ENCODE peak calls at places on chromosomes 11 and 22, in seven cellular contexts. I, J, A, X, B, S and V are unnamed samples.

GRCh38 chr11:59185412-59185811 is 13.5 kb downstream of the DTX4 start:
- DNase-seq in I (no peak), J (peak; percentile 51), A (no peak), X (no peak), B (no peak), S (no peak), V (no peak)

GRCh38 chr11:9808943-9809342 is 145.1 kb downstream of the SWAP70 start:
- DNase-seq in I (no peak), J (peak; percentile 38), A (no peak), X (no peak), B (no peak), S (no peak), V (no peak)

GRCh38 chr11:130249371-130249770 is 65.3 kb downstream of the ZBTB44 start:
- DNase-seq in I (no peak), J (no peak), A (no peak), X (no peak), B (no peak), S (no peak), V (no peak)

GRCh38 chr11:66035653-66036333 is 9.5 kb upstream of the CATSPER1 start:
- DNase-seq in I (no peak), J (no peak), A (no peak), X (no peak), B (no peak), S (no peak), V (no peak)

GRCh38 chr11:72599325-72600117 is 74.7 kb downstream of the PDE2A start:
- DNase-seq in I (no peak), J (no peak), A (no peak), X (no peak), B (no peak), S (no peak), V (no peak)

GRCh38 chr22:37433786-37434185 is 6.5 kb upstream of the ELFN2 start:
- DNase-seq in I (no peak), J (no peak), A (no peak), X (no peak), B (no peak), S (no peak), V (no peak)

GRCh38 chr22:19109198-19110063 is 12.8 kb downstream of the DGCR2 start:
- DNase-seq in I (peak; percentile 64), J (peak; percentile 85), A (peak; percentile 72), X (no peak), B (no peak), S (peak; percentile 92), V (peak; percentile 92)

GRCh38 chr11:1888811-1889526 is 2.7 kb downstream of the PRR33 start:
- DNase-seq in I (no peak), J (no peak), A (no peak), X (no peak), B (no peak), S (no peak), V (no peak)

GRCh38 chr11:115201121-115201792 is 303.0 kb downstream of the CADM1 start:
- DNase-seq in I (peak; percentile 89), J (no peak), A (no peak), X (no peak), B (peak; percentile 35), S (peak; percentile 7), V (no peak)

GRCh38 chr11:18540207-18541009 is 13.7 kb upstream of the TSG101 start:
- DNase-seq in I (peak; percentile 25), J (peak; percentile 40), A (no peak), X (peak; percentile 27), B (no peak), S (peak; percentile 46), V (peak; percentile 44)

GRCh38 chr11:3838504-3838903 is 2.3 kb downstream of the RHOG start:
- DNase-seq in I (no peak), J (no peak), A (no peak), X (no peak), B (no peak), S (no peak), V (no peak)

GRCh38 chr22:48245119-48245485 is 1482.7 kb downstream of the TBC1D22A start:
- DNase-seq in I (no peak), J (no peak), A (no peak), X (no peak), B (no peak), S (no peak), V (no peak)

GRCh38 chr22:30635273-30636225 is at the start of gene SLC35E4:
- DNase-seq in I (peak; percentile 86), J (peak; percentile 95), A (peak; percentile 93), X (peak; percentile 93), B (peak; percentile 61), S (peak; percentile 68), V (peak; percentile 94)

GRCh38 chr22:29226246-29226981 is 20.7 kb downstream of the EMID1 start:
- DNase-seq in I (no peak), J (no peak), A (no peak), X (no peak), B (no peak), S (no peak), V (no peak)

GRCh38 chr11:73538381-73538872 is 59.5 kb downstream of the FAM168A start:
- DNase-seq in I (no peak), J (peak; percentile 39), A (no peak), X (no peak), B (no peak), S (no peak), V (no peak)

GRCh38 chr22:37549704-37550059 is 10.6 kb upstream of the CDC42EP1 start:
- DNase-seq in I (peak; percentile 50), J (peak; percentile 88), A (peak; percentile 33), X (peak; percentile 37), B (no peak), S (no peak), V (no peak)

GRCh38 chr11:113131036-113131775 is 170.0 kb downstream of the NCAM1 start:
- DNase-seq in I (no peak), J (no peak), A (no peak), X (no peak), B (no peak), S (no peak), V (no peak)

GRCh38 chr11:627273-627585 is 248 bp upstream of the SCT start:
- DNase-seq in I (no peak), J (no peak), A (no peak), X (no peak), B (no peak), S (no peak), V (no peak)

GRCh38 chr11:626475-627272 is at the start of gene SCT:
- DNase-seq in I (no peak), J (no peak), A (no peak), X (no peak), B (no peak), S (no peak), V (no peak)

GRCh38 chr11:628056-628455 is 1.1 kb upstream of the SCT start:
- DNase-seq in I (no peak), J (no peak), A (no peak), X (no peak), B (no peak), S (no peak), V (no peak)

GRCh38 chr11:630871-631270 is 3.9 kb upstream of the SCT start:
- DNase-seq in I (no peak), J (no peak), A (no peak), X (no peak), B (no peak), S (no peak), V (no peak)

GRCh38 chr11:629237-629583 is 2.2 kb upstream of the SCT start:
- DNase-seq in I (no peak), J (no peak), A (no peak), X (peak; percentile 77), B (no peak), S (no peak), V (no peak)
- TF ChIP-seq CTCF in I (no peak), J (no peak), A (no peak), X (no peak), B (no peak), S (no peak), V (no peak)

DNA sequence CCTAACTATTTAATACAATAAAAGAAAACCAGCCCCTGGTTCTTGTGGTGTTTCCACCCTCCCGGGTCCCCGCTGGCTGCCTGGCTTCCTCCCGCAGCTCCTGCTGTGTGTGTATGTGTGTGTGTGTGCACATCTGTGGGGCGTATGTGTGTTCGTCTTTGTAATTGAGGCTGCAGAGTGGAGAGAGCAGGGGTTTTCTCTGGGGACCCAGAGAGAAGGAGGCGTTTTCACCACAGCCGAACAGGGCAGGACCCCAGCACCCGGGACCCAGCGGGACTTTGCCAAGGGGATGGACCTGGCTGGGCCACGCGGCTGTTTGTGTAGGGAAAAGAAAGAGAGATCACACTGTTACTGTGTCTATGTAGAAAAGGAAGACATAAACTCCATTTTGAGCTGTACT is 42.7 kb downstream of the IGLL1 start:
- DNase-seq in I (no peak), J (no peak), A (no peak), X (no peak), B (no peak), S (no peak), V (no peak)
- H3K4me3 ChIP-seq in I (no peak overlapping the region), J (no peak overlapping the region), A (no peak overlapping the region), X (no peak overlapping the region), B (no peak overlapping the region), S (no peak overlapping the region), V (no peak overlapping the region)

GRCh38 chr22:17832665-17833064 is 58.4 kb upstream of the BID start:
- DNase-seq in I (no peak), J (no peak), A (no peak), X (no peak), B (no peak), S (no peak), V (no peak)

GRCh38 chr22:17841836-17842235 is 67.6 kb upstream of the BID start:
- DNase-seq in I (no peak), J (no peak), A (no peak), X (no peak), B (no peak), S (no peak), V (no peak)

GRCh38 chr22:17838180-17838865 is 64.1 kb upstream of the BID start:
- DNase-seq in I (no peak), J (no peak), A (no peak), X (no peak), B (no peak), S (no peak), V (peak; percentile 15)

GRCh38 chr22:17835256-17835655 is 61.0 kb upstream of the BID start:
- DNase-seq in I (no peak), J (no peak), A (no peak), X (no peak), B (no peak), S (no peak), V (no peak)

DNA sequence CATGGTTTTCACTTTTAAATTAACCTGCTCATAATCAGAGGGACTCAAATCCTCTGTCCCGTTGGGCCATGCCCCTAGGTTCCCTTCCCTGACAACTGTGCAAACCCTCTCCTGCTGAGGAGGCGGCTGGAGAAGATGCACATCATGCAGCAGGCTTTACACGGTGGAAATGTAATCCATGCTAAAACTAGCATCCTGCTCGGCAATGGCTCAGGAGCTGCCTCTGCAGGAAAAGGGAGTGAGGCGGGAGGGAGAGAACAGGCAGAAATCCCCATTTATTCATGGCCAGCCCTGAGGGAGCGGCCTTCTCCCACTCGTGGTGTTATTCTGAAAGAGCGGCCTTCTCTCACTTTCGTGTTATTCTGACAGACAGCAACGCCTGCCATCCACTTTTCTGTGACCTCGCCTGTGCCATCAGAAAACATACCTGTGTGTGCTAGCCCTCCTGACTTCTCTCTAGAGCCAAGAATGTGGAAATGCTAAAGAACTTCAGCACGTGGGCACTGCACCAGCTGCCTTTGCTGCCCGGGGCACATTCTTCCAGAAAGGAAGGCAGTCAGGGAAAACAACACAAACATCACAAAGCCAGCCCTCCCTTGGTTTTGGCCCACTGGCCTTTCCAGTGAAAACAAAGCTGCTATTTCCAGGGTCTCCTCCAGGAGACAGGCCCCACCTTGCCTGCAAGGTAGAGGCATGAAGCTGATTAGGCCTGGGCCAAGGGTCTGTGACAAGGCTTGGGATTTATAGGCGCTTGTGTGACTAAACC is 62.9 kb upstream of the BID start:
- DNase-seq in I (no peak), J (no peak), A (peak; percentile 76), X (no peak), B (no peak), S (peak; percentile 29), V (peak; percentile 62)
- TF ChIP-seq CTCF in I (no peak), J (no peak), A (no peak), X (no peak), B (no peak), S (no peak), V (no peak)

GRCh38 chr11:26858098-26858497 is 135.8 kb upstream of the FIBIN start:
- DNase-seq in I (no peak), J (no peak), A (no peak), X (no peak), B (no peak), S (no peak), V (no peak)
- H3K4me3 ChIP-seq in I (no peak overlapping the region), J (no peak overlapping the region), A (no peak overlapping the region), X (no peak overlapping the region), B (no peak overlapping the region), S (no peak overlapping the region), V (no peak overlapping the region)